ENCODE peak calls at places on chromosomes 13 and 19, in four cellular contexts. P is upper lobe of left lung, G is GM12892, U is tibial nerve. F is an unnamed sample.
A peak's percentile ranks its signal among the peaks of the same experiment; 100 is the strongest.

GRCh38 chr13:60158321-60158801 is 5.4 kb downstream of the DIAPH3 start:
- DNase-seq in P (no peak), G (no peak), U (no peak), F (no peak)

GRCh38 chr13:59261928-59262488 is 901.7 kb downstream of the DIAPH3 start:
- DNase-seq in P (no peak), G (no peak), U (no peak), F (no peak)

GRCh38 chr19:38838208-38838985 is 6.8 kb upstream of the ECH1 start:
- DNase-seq in P (no peak), G (no peak), U (no peak), F (no peak)

GRCh38 chr13:29749401-29750177 is 100.8 kb downstream of the UBL3 start:
- DNase-seq in P (no peak), G (no peak), U (no peak), F (no peak)

GRCh38 chr13:36475468-36475867 is 43.2 kb downstream of the CCNA1 start:
- DNase-seq in P (no peak), G (no peak), U (no peak), F (no peak)

GRCh38 chr19:48997972-48998371 is 4.3 kb downstream of the RUVBL2 start:
- DNase-seq in P (no peak), G (no peak), U (no peak), F (no peak)

GRCh38 chr13:30457306-30457891 is 8.3 kb downstream of the HMGB1 start:
- DNase-seq in P (no peak), G (no peak), U (no peak), F (no peak)

GRCh38 chr19:11921852-11922495 is 2.9 kb upstream of the ZNF700 start:
- DNase-seq in P (no peak), G (no peak), U (no peak), F (no peak)

GRCh38 chr13:33376212-33376611 is 90.7 kb upstream of the STARD13 start:
- DNase-seq in P (no peak), G (no peak), U (no peak), F (no peak)

GRCh38 chr13:30757026-30757425 is 21.7 kb downstream of the ALOX5AP start:
- DNase-seq in P (no peak), G (no peak), U (no peak), F (no peak)

GRCh38 chr19:14434543-14435319 is 1.6 kb downstream of the PKN1 start:
- DNase-seq in P (no peak), G (no peak), U (no peak), F (no peak)

GRCh38 chr19:47381653-47382279 is 32.7 kb downstream of the DHX34 start:
- DNase-seq in P (no peak), G (no peak), U (no peak), F (no peak)

GRCh38 chr13:106121173-106121754 is 414.2 kb downstream of the EFNB2 start:
- DNase-seq in P (no peak), G (no peak), U (no peak), F (no peak)

GRCh38 chr13:113918981-113919646 is 54.8 kb downstream of the C13orf46 start:
- DNase-seq in P (peak; percentile 73), G (no peak), U (no peak), F (no peak)

GRCh38 chr13:32376642-32377418 is 51.1 kb downstream of the N4BP2L1 start:
- DNase-seq in P (no peak), G (no peak), U (no peak), F (no peak)

GRCh38 chr13:110538632-110539031 is 22.9 kb downstream of the RAB20 start:
- DNase-seq in P (no peak), G (no peak), U (peak; percentile 43), F (no peak)

GRCh38 chr13:36219883-36220282 is 5.5 kb upstream of the SOHLH2 start:
- DNase-seq in P (no peak), G (no peak), U (no peak), F (no peak)

GRCh38 chr19:18427752-18428131 is 8.5 kb downstream of the SSBP4 start:
- DNase-seq in P (peak; percentile 68), G (no peak), U (no peak), F (no peak)

GRCh38 chr13:68714292-68714691 is 1393.3 kb upstream of the ATXN8OS start:
- DNase-seq in P (no peak), G (no peak), U (no peak), F (no peak)

GRCh38 chr19:17336872-17337674 is at the start of gene GTPBP3:
- DNase-seq in P (peak; percentile 98), G (peak; percentile 96), U (peak; percentile 97), F (peak; percentile 93)
- TF ChIP-seq POLR2A in P (peak; percentile 46), G (peak; percentile 79), U (peak; percentile 46), F (peak; percentile 62)

GRCh38 chr19:50460161-50460765 is 16.0 kb upstream of the EMC10 start:
- DNase-seq in P (no peak), G (peak; percentile 83), U (no peak), F (peak; percentile 84)
- TF ChIP-seq POLR2A in P (no peak), G (no peak), U (no peak), F (no peak)

GRCh38 chr13:46553886-46554855 is 1.2 kb downstream of the LRCH1 start:
- DNase-seq in P (peak; percentile 93), G (peak; percentile 55), U (peak; percentile 59), F (peak; percentile 32)
- TF ChIP-seq POLR2A in P (peak; percentile 34), G (peak; percentile 52), U (peak; percentile 31), F (no peak)

DNA sequence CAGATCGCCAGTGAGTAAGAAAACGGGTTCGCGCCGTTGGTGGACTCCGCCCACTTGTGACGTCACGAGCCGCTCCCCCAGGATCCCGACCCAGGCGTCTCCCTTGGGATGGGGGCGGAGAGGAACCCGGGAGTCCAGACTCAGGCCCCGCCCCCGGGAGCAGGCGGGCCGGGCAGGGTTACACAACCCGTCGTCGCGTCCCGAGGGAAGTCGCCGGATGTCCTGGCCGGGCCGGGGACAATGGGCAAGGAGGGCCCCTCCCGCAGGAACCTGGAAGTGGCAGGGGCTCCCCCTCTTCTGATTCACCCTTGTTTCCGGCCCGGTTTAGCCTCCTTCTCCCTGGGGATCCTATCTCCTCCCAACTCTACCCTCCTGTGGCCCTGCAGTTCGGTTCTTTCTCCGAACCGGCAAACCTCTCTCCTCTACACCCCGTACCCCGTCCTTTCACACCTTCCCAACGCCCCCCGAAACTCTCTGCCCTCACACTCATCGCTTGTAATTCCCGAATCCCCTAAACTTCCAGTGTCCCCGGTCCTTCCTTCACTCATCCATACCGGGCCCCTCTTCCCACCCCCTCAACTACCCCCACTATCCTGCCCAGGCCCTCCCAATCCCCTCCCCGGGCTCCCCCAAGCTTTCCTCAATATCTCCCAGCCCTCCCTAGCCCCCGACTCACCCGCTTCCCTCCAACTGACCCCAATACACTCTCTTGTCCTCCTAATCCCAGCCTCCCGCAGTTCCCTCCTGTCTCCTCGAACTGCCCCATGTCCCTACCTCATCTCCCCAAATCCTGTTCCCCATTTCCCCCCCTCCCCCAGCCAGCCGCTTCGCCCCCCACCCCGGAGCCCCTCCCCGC is 20.0 kb upstream of the ERCC1 start:
- DNase-seq in P (peak; percentile 97), G (no peak), U (peak; percentile 94), F (no peak)
- TF ChIP-seq POLR2A in P (peak; percentile 76), G (no peak), U (peak; percentile 75), F (no peak)

GRCh38 chr19:34925278-34925855 is 1.3 kb upstream of the ZNF30 start:
- DNase-seq in P (peak; percentile 52), G (no peak), U (no peak), F (no peak)

GRCh38 chr19:34932494-34932893 is 5.8 kb downstream of the ZNF30 start:
- DNase-seq in P (no peak), G (no peak), U (no peak), F (no peak)

GRCh38 chr19:34926361-34926684 is 380 bp upstream of the ZNF30 start:
- DNase-seq in P (no peak), G (no peak), U (no peak), F (no peak)

DNA sequence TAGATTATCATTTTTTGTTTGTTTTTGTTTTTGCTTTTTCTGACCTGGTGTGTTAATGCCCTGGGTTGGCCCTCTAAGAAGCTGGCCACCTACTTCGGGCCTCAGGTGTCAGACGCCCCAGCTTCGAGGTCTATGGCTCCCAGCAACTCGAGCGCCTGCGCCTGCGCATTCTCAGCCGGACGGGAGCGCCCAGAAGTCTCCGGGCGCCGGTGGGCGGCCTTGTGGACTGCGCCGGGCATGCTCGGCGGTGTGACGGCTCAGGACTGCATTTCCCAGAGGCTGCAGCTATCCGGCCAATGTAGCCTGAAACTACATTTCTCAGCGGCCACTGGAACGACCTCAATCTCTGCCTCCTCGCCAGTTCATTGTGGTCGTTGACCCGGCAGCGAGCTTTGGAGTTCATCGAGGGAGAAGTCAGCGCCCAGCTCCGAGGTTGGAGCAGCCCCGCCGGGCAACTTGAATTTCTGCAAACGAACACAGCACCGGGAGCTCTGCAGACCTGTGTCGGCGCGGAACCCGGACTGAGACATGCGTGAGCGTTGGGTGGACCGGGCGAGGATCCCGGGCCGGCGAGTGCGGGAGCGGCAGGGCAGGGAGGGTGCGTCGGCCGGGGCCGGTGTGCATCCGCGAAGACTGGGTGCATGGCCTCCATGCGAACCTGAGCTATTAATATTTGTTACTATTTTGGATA is at the start of gene ZNF30:
- DNase-seq in P (peak; percentile 97), G (peak; percentile 85), U (peak; percentile 72), F (peak; percentile 95)
- TF ChIP-seq POLR2A in P (peak; percentile 65), G (peak; percentile 62), U (peak; percentile 44), F (no peak)

GRCh38 chr19:29969891-29970290 is 27.9 kb downstream of the URI1 start:
- DNase-seq in P (no peak), G (no peak), U (no peak), F (no peak)

GRCh38 chr19:29971002-29971401 is 29.0 kb downstream of the URI1 start:
- DNase-seq in P (no peak), G (no peak), U (no peak), F (no peak)

GRCh38 chr19:29965529-29965928 is 23.5 kb downstream of the URI1 start:
- DNase-seq in P (no peak), G (no peak), U (no peak), F (no peak)

GRCh38 chr19:29966594-29967249 is 24.7 kb downstream of the URI1 start:
- DNase-seq in P (no peak), G (no peak), U (no peak), F (no peak)

DNA sequence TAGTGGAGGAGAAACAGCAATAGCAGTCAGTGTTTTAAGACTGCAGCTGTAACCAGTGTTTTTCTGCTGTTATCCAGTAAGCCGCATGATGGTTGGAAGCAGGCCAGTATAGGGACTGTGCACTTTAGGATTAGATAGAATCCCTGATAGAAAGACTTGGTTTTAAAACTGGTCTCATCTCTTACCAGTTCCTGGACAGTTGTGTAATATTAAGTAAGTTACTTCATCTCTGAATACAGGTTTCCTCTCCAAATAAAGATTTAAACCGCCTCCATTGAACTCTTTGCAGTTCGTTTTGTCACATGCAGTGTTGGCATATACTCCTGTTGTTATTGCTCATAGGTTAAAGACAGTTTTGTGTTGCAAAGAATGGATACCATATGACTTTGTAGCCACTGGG is 25.6 kb downstream of the URI1 start:
- DNase-seq in P (no peak), G (no peak), U (no peak), F (no peak)
- TF ChIP-seq POLR2A in P (no peak), G (no peak), U (no peak), F (no peak)